ENCODE peak calls at places on chromosomes 4 and X, in seven cellular contexts. M is iPS DF 6.9, Q is esophagus muscularis mucosa, W is breast epithelium, V is fibroblast of lung, X is spleen, R is SK-N-SH. T is an unnamed sample.

GRCh38 chr4:161696957-161697356 is 466.8 kb downstream of the FSTL5 start:
- DNase-seq in X (no peak), W (no peak), V (peak), Q (no peak), M (no peak), R (no peak), T (peak)

GRCh38 chr4:140423106-140423505 is 4.3 kb downstream of the CLGN start:
- DNase-seq in Q (no peak), W (no peak), X (no peak), M (no peak), V (peak), R (no peak), T (no peak)

GRCh38 chrX:154028502-154029184 is 8.9 kb upstream of the IRAK1 start:
- DNase-seq in R (no peak), M (no peak), Q (no peak), W (no peak), V (no peak), X (peak), T (no peak)

GRCh38 chr4:94673961-94674360 is 83.8 kb upstream of the BMPR1B start:
- DNase-seq in M (no peak), Q (no peak), W (no peak), V (no peak), X (no peak), R (no peak), T (no peak)

GRCh38 chrX:132821974-132822633 is 136.3 kb downstream of the HS6ST2 start:
- DNase-seq in M (no peak), V (no peak), W (no peak), X (no peak), Q (no peak), R (no peak), T (no peak)

GRCh38 chr4:174437324-174437723 is 85.0 kb downstream of the HPGD start:
- DNase-seq in W (no peak), M (no peak), V (peak), X (no peak), Q (no peak), R (no peak), T (no peak)

GRCh38 chrX:123906557-123907316 is 46.9 kb downstream of the XIAP start:
- DNase-seq in M (no peak), X (no peak), Q (no peak), R (no peak), W (no peak), V (peak), T (no peak)

GRCh38 chr4:83109480-83110221 is 4.9 kb downstream of the PLAC8 start:
- DNase-seq in Q (no peak), V (peak), M (no peak), W (no peak), X (peak), R (peak), T (peak)

GRCh38 chr4:1380368-1381151 is 25.7 kb downstream of the NKX1-1 start:
- DNase-seq in M (no peak), W (peak), R (no peak), Q (no peak), V (no peak), X (peak), T (peak)

GRCh38 chrX:3627579-3627978 is 85.9 kb downstream of the PRKX start:
- DNase-seq in W (no peak), R (no peak), X (no peak), M (no peak), Q (no peak), V (no peak), T (no peak)

GRCh38 chr4:81194286-81194685 is 20.7 kb downstream of the PRKG2 start:
- DNase-seq in V (no peak), Q (no peak), X (no peak), M (no peak), R (no peak), W (no peak), T (no peak)

GRCh38 chr4:151865744-151866143 is 104.9 kb upstream of the GATB start:
- DNase-seq in Q (no peak), R (no peak), X (no peak), W (no peak), M (no peak), V (no peak), T (no peak)

GRCh38 chr4:157043131-157043530 is 32.8 kb upstream of the GLRB start:
- DNase-seq in R (peak), V (peak), W (no peak), Q (no peak), M (no peak), X (no peak), T (peak)

GRCh38 chr4:1660948-1661677 is 23.0 kb downstream of the FAM53A start:
- DNase-seq in W (no peak), M (no peak), X (no peak), Q (no peak), V (no peak), R (peak), T (no peak)

GRCh38 chr4:91116861-91117260 is 989.7 kb downstream of the CCSER1 start:
- DNase-seq in X (no peak), R (peak), M (no peak), Q (no peak), W (no peak), V (peak), T (no peak)

GRCh38 chr4:138021116-138021820 is 220.9 kb downstream of the SLC7A11 start:
- DNase-seq in M (no peak), W (no peak), V (no peak), X (no peak), R (peak), Q (no peak), T (no peak)

DNA sequence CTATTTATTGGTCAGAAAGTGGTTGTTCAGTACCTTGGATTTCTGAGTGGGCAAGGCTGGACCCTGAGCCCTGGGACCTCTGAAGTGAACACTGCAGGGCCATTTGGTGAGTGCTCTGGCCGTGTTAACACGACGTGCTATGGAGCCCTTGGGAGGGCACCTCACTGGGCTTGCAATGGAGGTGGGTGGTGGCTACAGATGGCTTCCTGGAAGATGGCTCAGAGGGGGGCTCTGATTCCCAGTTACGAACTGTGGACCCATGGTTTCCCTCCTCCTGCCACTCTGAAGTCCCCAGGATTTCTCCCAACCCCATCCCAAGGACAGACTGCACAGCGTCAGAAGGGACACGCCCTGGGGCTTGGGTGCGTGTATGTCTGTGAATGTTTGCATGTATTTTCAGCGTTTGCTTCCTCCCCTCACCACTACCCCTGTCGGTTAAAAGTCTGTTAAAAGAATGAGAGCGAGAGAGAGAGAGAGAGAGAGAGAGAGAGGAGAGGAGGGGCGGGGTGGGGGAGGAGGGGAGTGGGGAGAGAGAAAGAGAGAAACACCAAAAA is 3.7 kb upstream of the RHOH start:
- DNase-seq in X (no peak), R (no peak), Q (no peak), W (peak), M (no peak), V (no peak), T (no peak)
- H3K27ac ChIP-seq in X (peak), R (no peak), Q (no peak), W (peak), M (no peak), V (no peak), T (no peak)

DNA sequence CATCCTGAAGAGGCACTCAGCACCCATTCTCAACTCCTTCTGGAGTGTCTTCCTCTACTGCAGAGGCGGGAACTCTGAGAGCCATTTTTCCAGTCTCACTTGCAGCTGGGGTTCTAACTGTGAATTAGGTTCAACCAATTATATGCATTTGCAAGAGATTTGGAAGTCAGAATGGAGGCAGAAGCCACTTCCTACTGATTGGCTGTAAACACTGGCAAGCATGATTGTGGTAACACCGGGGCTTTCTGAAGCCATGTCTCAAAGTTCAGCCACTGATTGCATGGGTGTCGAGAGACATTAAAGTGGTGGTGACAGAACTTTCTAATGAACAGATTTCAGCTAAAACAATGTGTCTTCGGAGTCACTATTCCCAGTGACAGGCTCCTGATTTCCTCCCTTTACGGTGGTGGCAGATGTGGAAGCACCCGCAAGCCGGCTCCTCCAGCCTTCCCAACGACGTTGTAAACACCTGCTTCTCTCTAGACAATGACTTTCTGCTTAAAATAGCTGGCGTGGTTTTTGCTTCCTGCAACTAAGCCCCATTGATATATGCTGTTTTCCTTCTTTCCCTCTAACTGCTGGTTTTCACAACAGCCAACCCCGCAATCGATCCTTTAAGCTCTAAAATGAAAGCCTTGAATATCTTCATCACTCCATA is 92.0 kb downstream of the IRF2 start:
- DNase-seq in Q (no peak), V (no peak), M (no peak), X (no peak), R (no peak), W (no peak), T (peak)
- H3K27ac ChIP-seq in Q (no peak), V (peak), M (no peak), X (no peak), R (peak), W (peak), T (no peak)

DNA sequence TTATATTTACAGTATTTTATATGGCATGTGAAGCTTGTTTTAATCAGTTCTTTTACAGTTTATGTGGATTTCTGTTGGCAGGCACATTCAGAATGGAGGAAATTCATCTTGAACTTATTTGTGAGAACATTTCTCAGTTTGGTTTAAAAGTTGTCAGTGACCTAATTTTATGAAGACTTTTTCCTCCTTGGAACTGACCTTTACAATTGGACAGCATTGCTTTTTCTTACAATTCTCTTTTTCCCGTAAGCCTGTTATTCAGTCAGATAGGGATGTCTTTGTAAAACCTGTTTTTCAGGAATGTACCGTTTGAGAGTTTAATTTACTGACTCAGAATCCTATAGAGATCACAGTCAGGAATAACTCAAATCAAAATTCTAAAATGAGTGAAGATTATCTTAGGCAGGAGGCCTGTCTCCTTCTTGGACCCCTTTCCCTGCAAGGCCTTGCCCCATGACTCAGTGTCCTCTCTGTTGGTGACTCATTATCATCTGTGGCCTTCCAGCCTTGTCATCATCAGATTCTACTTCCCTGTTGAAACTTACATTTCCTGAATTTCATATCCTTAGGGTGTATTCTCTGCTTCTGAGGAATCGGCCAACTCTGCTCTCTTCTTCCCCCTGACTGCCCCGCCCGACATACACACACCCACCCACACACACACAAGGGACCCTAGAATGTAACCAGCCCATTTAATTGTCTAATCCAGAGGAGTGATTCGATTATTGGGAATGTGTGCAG is 99.7 kb downstream of the ARHGAP10 start:
- DNase-seq in W (no peak), X (no peak), M (no peak), R (no peak), Q (no peak), V (peak), T (no peak)
- H3K27ac ChIP-seq in W (peak), X (peak), M (no peak), R (peak), Q (peak), V (peak), T (no peak)

DNA sequence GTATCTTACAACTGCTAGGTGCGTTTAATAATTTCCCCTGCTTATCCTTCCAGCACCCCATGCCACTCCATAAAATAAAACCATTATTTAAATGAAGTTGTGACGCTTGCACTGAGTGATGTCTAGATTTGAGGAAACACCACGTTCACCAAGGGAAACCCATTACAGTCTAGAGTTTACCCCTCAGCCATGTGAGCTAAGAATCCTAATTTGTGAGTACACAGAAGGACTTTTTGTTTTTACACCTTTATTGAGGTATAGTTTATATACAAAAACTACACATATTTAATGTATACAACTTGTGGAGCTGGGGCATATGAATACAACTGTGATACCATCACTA is 326.8 kb downstream of the RAPGEF2 start:
- DNase-seq in X (no peak), V (no peak), M (no peak), W (no peak), R (no peak), Q (no peak), T (no peak)
- H3K27ac ChIP-seq in X (no peak), V (no peak), M (no peak), W (no peak), R (no peak), Q (no peak), T (no peak)

GRCh38 chr4:54228064-54228527 is 997 bp upstream of the PDGFRA start:
- DNase-seq in Q (peak), W (peak), V (peak), R (peak), X (peak), M (no peak), T (peak)

GRCh38 chr4:54228563-54229501 is at the start of gene PDGFRA:
- DNase-seq in R (peak), V (peak), W (no peak), M (no peak), Q (peak), X (no peak), T (peak)

GRCh38 chr4:54231419-54232150 is 2.5 kb downstream of the PDGFRA start:
- DNase-seq in X (no peak), Q (no peak), V (peak), M (no peak), W (no peak), R (peak), T (peak)

GRCh38 chr4:54230479-54231418 is 1.7 kb downstream of the PDGFRA start:
- DNase-seq in Q (no peak), W (no peak), V (peak), R (peak), M (no peak), X (no peak), T (peak)

GRCh38 chr4:54229631-54230478 is 762 bp downstream of the PDGFRA start:
- DNase-seq in R (peak), X (no peak), W (no peak), Q (no peak), V (peak), M (no peak), T (peak)
- H3K27ac ChIP-seq in R (peak), X (peak), W (peak), Q (peak), V (peak), M (no peak), T (no peak)

GRCh38 chrX:9510366-9510765 is 45.5 kb downstream of the TBL1X start:
- DNase-seq in V (no peak), Q (no peak), M (no peak), R (no peak), W (no peak), X (no peak), T (no peak)
- H3K27ac ChIP-seq in V (no peak), Q (no peak), M (no peak), R (no peak), W (no peak), X (no peak), T (no peak)

GRCh38 chr4:37825943-37826281 is 574 bp upstream of the PGM2 start:
- DNase-seq in M (no peak), V (no peak), W (no peak), R (peak), Q (peak), X (no peak), T (no peak)
- H3K27ac ChIP-seq in M (no peak), V (peak), W (peak), R (peak), Q (peak), X (peak), T (no peak)

T was measured in endodermal cell.